ENCODE peak calls at places on chromosomes 16 and 17, in nine cellular contexts. E is cardiac muscle cell, I is T follicular helper cell, R is fibroblast of the aortic adventitia, Y is omental fat pad, X is upper lobe of right lung, G is kidney glomerular epithelial cell, P is fibroblast of lung, Z is Kasumi-1. U is an unnamed sample.

GRCh38 chr16:29154100-29154499 is 169.2 kb downstream of the LAT start:
- DNase-seq in Y (no peak), X (no peak), P (no peak), G (no peak), E (no peak), R (no peak), I (no peak), Z (no peak), U (no peak)

GRCh38 chr17:57499648-57500049 is 243.3 kb downstream of the MSI2 start:
- DNase-seq in R (no peak), E (no peak), Y (no peak), I (no peak), P (peak), X (no peak), Z (no peak), G (no peak), U (no peak)

GRCh38 chr17:79207957-79208356 is 133.3 kb downstream of the ENGASE start:
- DNase-seq in P (no peak), Y (no peak), E (no peak), G (no peak), X (no peak), I (no peak), Z (no peak), R (no peak), U (no peak)

GRCh38 chr17:16977932-16978331 is 6.0 kb upstream of the TNFRSF13B start:
- DNase-seq in I (no peak), Y (no peak), X (no peak), G (peak), R (no peak), E (peak), Z (no peak), P (peak), U (no peak)

GRCh38 chr16:10151718-10152117 is 30.5 kb downstream of the GRIN2A start:
- DNase-seq in I (no peak), G (no peak), R (no peak), X (no peak), E (no peak), P (no peak), Z (no peak), Y (no peak), U (no peak)

GRCh38 chr16:21227886-21228285 is 5.6 kb upstream of the ANKS4B start:
- DNase-seq in Z (no peak), I (no peak), R (no peak), P (no peak), Y (no peak), X (no peak), E (no peak), G (no peak), U (no peak)

GRCh38 chr17:16491131-16491702 is 776 bp downstream of the LRRC75A start:
- DNase-seq in R (no peak), I (no peak), Z (no peak), X (peak), E (no peak), G (no peak), P (no peak), Y (no peak), U (no peak)

GRCh38 chr17:82867763-82868325 is 28.0 kb upstream of the ZNF750 start:
- DNase-seq in Z (no peak), I (no peak), P (no peak), E (no peak), R (no peak), G (no peak), X (no peak), Y (no peak), U (no peak)

GRCh38 chr16:27786881-27787625 is 237.1 kb downstream of the KATNIP start:
- DNase-seq in R (no peak), Y (no peak), P (no peak), X (no peak), E (no peak), G (no peak), Z (no peak), I (no peak), U (no peak)

GRCh38 chr16:67150058-67150832 is 553 bp downstream of the B3GNT9 start:
- DNase-seq in Y (no peak), G (no peak), P (peak), R (peak), E (peak), I (no peak), X (peak), Z (no peak), U (no peak)

GRCh38 chr16:88759245-88759975 is 25.6 kb downstream of the PIEZO1 start:
- DNase-seq in I (peak), E (peak), G (no peak), Z (no peak), R (no peak), X (peak), Y (no peak), P (peak), U (no peak)

GRCh38 chr16:55668337-55669281 is 12.8 kb downstream of the SLC6A2 start:
- DNase-seq in R (no peak), Y (no peak), Z (no peak), E (peak), I (no peak), G (no peak), P (peak), X (no peak), U (no peak)

U was measured in NCI-H2081 treated with DMSO at 0.1 percent for 48 hours.